ENCODE peak calls at places on chromosomes 13 and 19, in nine cellular contexts. One of them, this sample, is unnamed.

GRCh38 chr19:19209372-19209771 is 2.4 kb upstream of the NCAN start:
- DNase-seq in non-pigmented ciliary epithelial cell: no peak
- DNase-seq in fibroblast of the aortic adventitia: no peak
- DNase-seq in iPS-NIHi11: no peak
- DNase-seq in foreskin fibroblast: no peak
- DNase-seq in NCI-H345: peak
- DNase-seq in AG08395: no peak
- DNase-seq in fibroblast of pulmonary artery: no peak
- DNase-seq in RPMI8226: peak
- DNase-seq in this sample: no peak

GRCh38 chr13:67619346-67619745 is 389.2 kb upstream of the PCDH9 start:
- DNase-seq in non-pigmented ciliary epithelial cell: no peak
- DNase-seq in fibroblast of the aortic adventitia: no peak
- DNase-seq in iPS-NIHi11: no peak
- DNase-seq in foreskin fibroblast: peak
- DNase-seq in NCI-H345: no peak
- DNase-seq in AG08395: peak
- DNase-seq in fibroblast of pulmonary artery: no peak
- DNase-seq in RPMI8226: no peak
- DNase-seq in this sample: no peak

GRCh38 chr13:50406831-50407230 is 391.6 kb downstream of the KCNRG start:
- DNase-seq in non-pigmented ciliary epithelial cell: no peak
- DNase-seq in fibroblast of the aortic adventitia: no peak
- DNase-seq in iPS-NIHi11: no peak
- DNase-seq in foreskin fibroblast: no peak
- DNase-seq in NCI-H345: peak
- DNase-seq in AG08395: no peak
- DNase-seq in fibroblast of pulmonary artery: no peak
- DNase-seq in RPMI8226: no peak
- DNase-seq in this sample: no peak

GRCh38 chr19:35874392-35874930 is 6.1 kb downstream of the APLP1 start:
- DNase-seq in non-pigmented ciliary epithelial cell: no peak
- DNase-seq in fibroblast of the aortic adventitia: no peak
- DNase-seq in iPS-NIHi11: no peak
- DNase-seq in foreskin fibroblast: no peak
- DNase-seq in NCI-H345: no peak
- DNase-seq in AG08395: no peak
- DNase-seq in fibroblast of pulmonary artery: no peak
- DNase-seq in RPMI8226: no peak
- DNase-seq in this sample: no peak

GRCh38 chr13:99656092-99656745 is 154.9 kb downstream of the TM9SF2 start:
- DNase-seq in non-pigmented ciliary epithelial cell: no peak
- DNase-seq in fibroblast of the aortic adventitia: peak
- DNase-seq in iPS-NIHi11: peak
- DNase-seq in foreskin fibroblast: peak
- DNase-seq in NCI-H345: peak
- DNase-seq in AG08395: peak
- DNase-seq in fibroblast of pulmonary artery: peak
- DNase-seq in RPMI8226: peak
- DNase-seq in this sample: peak

GRCh38 chr19:54518844-54519243 is 16.2 kb downstream of the LAIR2 start:
- DNase-seq in non-pigmented ciliary epithelial cell: no peak
- DNase-seq in fibroblast of the aortic adventitia: no peak
- DNase-seq in iPS-NIHi11: no peak
- DNase-seq in foreskin fibroblast: no peak
- DNase-seq in NCI-H345: no peak
- DNase-seq in AG08395: no peak
- DNase-seq in fibroblast of pulmonary artery: no peak
- DNase-seq in RPMI8226: no peak
- DNase-seq in this sample: no peak

GRCh38 chr19:10279737-10280442 is 6.9 kb upstream of the ICAM4 start:
- DNase-seq in non-pigmented ciliary epithelial cell: no peak
- DNase-seq in fibroblast of the aortic adventitia: no peak
- DNase-seq in iPS-NIHi11: no peak
- DNase-seq in foreskin fibroblast: no peak
- DNase-seq in NCI-H345: no peak
- DNase-seq in AG08395: no peak
- DNase-seq in fibroblast of pulmonary artery: no peak
- DNase-seq in RPMI8226: no peak
- DNase-seq in this sample: no peak

GRCh38 chr13:107767119-107767518 is 448.2 kb downstream of the LIG4 start:
- DNase-seq in non-pigmented ciliary epithelial cell: no peak
- DNase-seq in fibroblast of the aortic adventitia: no peak
- DNase-seq in iPS-NIHi11: no peak
- DNase-seq in foreskin fibroblast: no peak
- DNase-seq in NCI-H345: peak
- DNase-seq in AG08395: no peak
- DNase-seq in fibroblast of pulmonary artery: no peak
- DNase-seq in RPMI8226: no peak
- DNase-seq in this sample: no peak

GRCh38 chr19:42440357-42441046 is 2.2 kb downstream of the CXCL17 start:
- DNase-seq in non-pigmented ciliary epithelial cell: no peak
- DNase-seq in fibroblast of the aortic adventitia: peak
- DNase-seq in iPS-NIHi11: peak
- DNase-seq in foreskin fibroblast: peak
- DNase-seq in NCI-H345: peak
- DNase-seq in AG08395: peak
- DNase-seq in fibroblast of pulmonary artery: peak
- DNase-seq in RPMI8226: peak
- DNase-seq in this sample: peak

GRCh38 chr13:111650626-111651025 is 330.2 kb downstream of the TEX29 start:
- DNase-seq in non-pigmented ciliary epithelial cell: no peak
- DNase-seq in fibroblast of the aortic adventitia: no peak
- DNase-seq in iPS-NIHi11: no peak
- DNase-seq in foreskin fibroblast: no peak
- DNase-seq in NCI-H345: no peak
- DNase-seq in AG08395: no peak
- DNase-seq in fibroblast of pulmonary artery: no peak
- DNase-seq in RPMI8226: no peak
- DNase-seq in this sample: no peak

GRCh38 chr13:38159710-38160109 is 189.9 kb upstream of the UFM1 start:
- DNase-seq in non-pigmented ciliary epithelial cell: no peak
- DNase-seq in fibroblast of the aortic adventitia: no peak
- DNase-seq in iPS-NIHi11: no peak
- DNase-seq in foreskin fibroblast: no peak
- DNase-seq in NCI-H345: no peak
- DNase-seq in AG08395: no peak
- DNase-seq in fibroblast of pulmonary artery: no peak
- DNase-seq in RPMI8226: no peak
- DNase-seq in this sample: no peak

GRCh38 chr19:8526345-8527062 is 12.5 kb upstream of the ZNF414 start:
- DNase-seq in non-pigmented ciliary epithelial cell: peak
- DNase-seq in fibroblast of the aortic adventitia: peak
- DNase-seq in iPS-NIHi11: peak
- DNase-seq in foreskin fibroblast: peak
- DNase-seq in NCI-H345: peak
- DNase-seq in AG08395: peak
- DNase-seq in fibroblast of pulmonary artery: peak
- DNase-seq in RPMI8226: no peak
- DNase-seq in this sample: peak

GRCh38 chr19:13953021-13953531 is 767 bp downstream of the DCAF15 start:
- DNase-seq in non-pigmented ciliary epithelial cell: no peak
- DNase-seq in fibroblast of the aortic adventitia: peak
- DNase-seq in iPS-NIHi11: peak
- DNase-seq in foreskin fibroblast: peak
- DNase-seq in NCI-H345: no peak
- DNase-seq in AG08395: peak
- DNase-seq in fibroblast of pulmonary artery: peak
- DNase-seq in RPMI8226: peak
- DNase-seq in this sample: peak

GRCh38 chr13:60162096-60162495 is 1.6 kb downstream of the DIAPH3 start:
- DNase-seq in non-pigmented ciliary epithelial cell: no peak
- DNase-seq in fibroblast of the aortic adventitia: no peak
- DNase-seq in iPS-NIHi11: no peak
- DNase-seq in foreskin fibroblast: no peak
- DNase-seq in NCI-H345: no peak
- DNase-seq in AG08395: no peak
- DNase-seq in fibroblast of pulmonary artery: no peak
- DNase-seq in RPMI8226: no peak
- DNase-seq in this sample: no peak

GRCh38 chr19:2123682-2124387 is 27.1 kb downstream of the IZUMO4 start:
- DNase-seq in non-pigmented ciliary epithelial cell: no peak
- DNase-seq in fibroblast of the aortic adventitia: no peak
- DNase-seq in iPS-NIHi11: peak
- DNase-seq in foreskin fibroblast: peak
- DNase-seq in NCI-H345: no peak
- DNase-seq in AG08395: no peak
- DNase-seq in fibroblast of pulmonary artery: peak
- DNase-seq in RPMI8226: no peak
- DNase-seq in this sample: peak

GRCh38 chr13:114264886-114265611 is 16.4 kb upstream of the UPF3A start:
- DNase-seq in non-pigmented ciliary epithelial cell: no peak
- DNase-seq in fibroblast of the aortic adventitia: peak
- DNase-seq in iPS-NIHi11: no peak
- DNase-seq in foreskin fibroblast: peak
- DNase-seq in NCI-H345: no peak
- DNase-seq in AG08395: peak
- DNase-seq in fibroblast of pulmonary artery: peak
- DNase-seq in RPMI8226: no peak
- DNase-seq in this sample: peak

GRCh38 chr19:16496613-16496983 is 404 bp downstream of the C19orf44 start:
- DNase-seq in non-pigmented ciliary epithelial cell: peak
- DNase-seq in fibroblast of the aortic adventitia: peak
- DNase-seq in iPS-NIHi11: no peak
- DNase-seq in foreskin fibroblast: peak
- DNase-seq in NCI-H345: no peak
- DNase-seq in AG08395: no peak
- DNase-seq in fibroblast of pulmonary artery: peak
- DNase-seq in RPMI8226: no peak
- DNase-seq in this sample: peak

GRCh38 chr19:13102666-13103584 is at the start of gene LYL1:
- DNase-seq in non-pigmented ciliary epithelial cell: no peak
- DNase-seq in fibroblast of the aortic adventitia: peak
- DNase-seq in iPS-NIHi11: peak
- DNase-seq in foreskin fibroblast: peak
- DNase-seq in NCI-H345: no peak
- DNase-seq in AG08395: peak
- DNase-seq in fibroblast of pulmonary artery: peak
- DNase-seq in RPMI8226: peak
- DNase-seq in this sample: peak

GRCh38 chr13:73335226-73335625 is 276.4 kb downstream of the KLF5 start:
- DNase-seq in non-pigmented ciliary epithelial cell: peak
- DNase-seq in fibroblast of the aortic adventitia: peak
- DNase-seq in iPS-NIHi11: no peak
- DNase-seq in foreskin fibroblast: peak
- DNase-seq in NCI-H345: no peak
- DNase-seq in AG08395: no peak
- DNase-seq in fibroblast of pulmonary artery: peak
- DNase-seq in RPMI8226: no peak
- DNase-seq in this sample: peak

GRCh38 chr19:51799998-51800848 is 5.3 kb downstream of the FPR3 start:
- DNase-seq in non-pigmented ciliary epithelial cell: peak
- DNase-seq in fibroblast of the aortic adventitia: peak
- DNase-seq in iPS-NIHi11: no peak
- DNase-seq in foreskin fibroblast: peak
- DNase-seq in NCI-H345: no peak
- DNase-seq in AG08395: no peak
- DNase-seq in fibroblast of pulmonary artery: peak
- DNase-seq in RPMI8226: no peak
- DNase-seq in this sample: no peak

GRCh38 chr13:106473174-106473573 is 62.3 kb downstream of the EFNB2 start:
- DNase-seq in non-pigmented ciliary epithelial cell: no peak
- DNase-seq in fibroblast of the aortic adventitia: no peak
- DNase-seq in iPS-NIHi11: no peak
- DNase-seq in foreskin fibroblast: no peak
- DNase-seq in NCI-H345: no peak
- DNase-seq in AG08395: no peak
- DNase-seq in fibroblast of pulmonary artery: no peak
- DNase-seq in RPMI8226: no peak
- DNase-seq in this sample: no peak

This sample was measured in AG20443.